ENCODE peak calls at places on chromosomes 3 and 15, in seven cellular contexts. One of them, this sample, is unnamed.

GRCh38 chr3:159486580-159486979 is 502.1 kb upstream of the IL12A start:
- DNase-seq in sigmoid colon: no peak
- DNase-seq in adrenal gland: no peak
- DNase-seq in right lobe of liver: no peak
- DNase-seq in uterus: no peak
- DNase-seq in HepG2: peak; percentile 2
- DNase-seq in stomach: no peak
- DNase-seq in this sample: no peak

GRCh38 chr3:123072152-123072551 is 5.3 kb downstream of the PDIA5 start:
- DNase-seq in right lobe of liver: no peak
- DNase-seq in HepG2: no peak
- DNase-seq in stomach: peak; percentile 54
- DNase-seq in adrenal gland: peak; percentile 72
- DNase-seq in uterus: no peak
- DNase-seq in sigmoid colon: no peak
- DNase-seq in this sample: no peak

GRCh38 chr15:74337607-74338211 is 29.7 kb downstream of the CYP11A1 start:
- DNase-seq in HepG2: no peak
- DNase-seq in right lobe of liver: no peak
- DNase-seq in adrenal gland: peak; percentile 13
- DNase-seq in stomach: no peak
- DNase-seq in uterus: no peak
- DNase-seq in sigmoid colon: peak; percentile 36
- DNase-seq in this sample: no peak

GRCh38 chr3:141632779-141633374 is 105.2 kb upstream of the RNF7 start:
- DNase-seq in right lobe of liver: no peak
- DNase-seq in sigmoid colon: no peak
- DNase-seq in adrenal gland: no peak
- DNase-seq in stomach: no peak
- DNase-seq in uterus: no peak
- DNase-seq in HepG2: no peak
- DNase-seq in this sample: no peak

GRCh38 chr3:43185656-43186375 is 79.9 kb upstream of the POMGNT2 start:
- DNase-seq in stomach: no peak
- DNase-seq in uterus: no peak
- DNase-seq in adrenal gland: no peak
- DNase-seq in HepG2: no peak
- DNase-seq in right lobe of liver: no peak
- DNase-seq in sigmoid colon: no peak
- DNase-seq in this sample: peak; percentile 18

GRCh38 chr3:148737104-148737525 is 39.4 kb downstream of the AGTR1 start:
- DNase-seq in HepG2: peak; percentile 12
- DNase-seq in right lobe of liver: peak; percentile 75
- DNase-seq in stomach: no peak
- DNase-seq in adrenal gland: peak; percentile 26
- DNase-seq in sigmoid colon: no peak
- DNase-seq in uterus: peak; percentile 19
- DNase-seq in this sample: peak; percentile 3

GRCh38 chr15:99997112-99997651 is 263.9 kb upstream of the LYSMD4 start:
- DNase-seq in stomach: peak; percentile 22
- DNase-seq in sigmoid colon: peak; percentile 43
- DNase-seq in uterus: peak; percentile 8
- DNase-seq in adrenal gland: no peak
- DNase-seq in HepG2: no peak
- DNase-seq in right lobe of liver: no peak
- DNase-seq in this sample: no peak

GRCh38 chr3:122146466-122146865 is 37.0 kb upstream of the CASR start:
- DNase-seq in uterus: no peak
- DNase-seq in HepG2: no peak
- DNase-seq in sigmoid colon: no peak
- DNase-seq in right lobe of liver: no peak
- DNase-seq in stomach: no peak
- DNase-seq in adrenal gland: no peak
- DNase-seq in this sample: no peak

GRCh38 chr15:58513008-58513407 is 81.2 kb downstream of the LIPC start:
- DNase-seq in stomach: no peak
- DNase-seq in adrenal gland: no peak
- DNase-seq in sigmoid colon: no peak
- DNase-seq in right lobe of liver: no peak
- DNase-seq in HepG2: no peak
- DNase-seq in uterus: no peak
- DNase-seq in this sample: no peak

GRCh38 chr3:32564195-32564594 is 6.5 kb downstream of the DYNC1LI1 start:
- DNase-seq in adrenal gland: no peak
- DNase-seq in sigmoid colon: no peak
- DNase-seq in uterus: no peak
- DNase-seq in right lobe of liver: no peak
- DNase-seq in stomach: no peak
- DNase-seq in HepG2: no peak
- DNase-seq in this sample: no peak

GRCh38 chr3:147604136-147604535 is 195.0 kb downstream of the ZIC1 start:
- DNase-seq in uterus: no peak
- DNase-seq in right lobe of liver: no peak
- DNase-seq in stomach: no peak
- DNase-seq in sigmoid colon: no peak
- DNase-seq in adrenal gland: no peak
- DNase-seq in HepG2: no peak
- DNase-seq in this sample: no peak

GRCh38 chr3:29141912-29142262 is 139.0 kb upstream of the RBMS3 start:
- DNase-seq in stomach: no peak
- DNase-seq in sigmoid colon: no peak
- DNase-seq in uterus: no peak
- DNase-seq in adrenal gland: no peak
- DNase-seq in HepG2: no peak
- DNase-seq in right lobe of liver: no peak
- DNase-seq in this sample: no peak

GRCh38 chr3:147797095-147797494 is 387.9 kb downstream of the ZIC1 start:
- DNase-seq in sigmoid colon: no peak
- DNase-seq in right lobe of liver: no peak
- DNase-seq in uterus: no peak
- DNase-seq in HepG2: no peak
- DNase-seq in adrenal gland: no peak
- DNase-seq in stomach: no peak
- DNase-seq in this sample: no peak

GRCh38 chr3:2861920-2862319 is 248.3 kb downstream of the IL5RA start:
- DNase-seq in adrenal gland: no peak
- DNase-seq in stomach: no peak
- DNase-seq in right lobe of liver: no peak
- DNase-seq in HepG2: no peak
- DNase-seq in sigmoid colon: no peak
- DNase-seq in uterus: no peak
- DNase-seq in this sample: no peak

GRCh38 chr15:39282663-39283208 is 298.1 kb upstream of the THBS1 start:
- DNase-seq in sigmoid colon: no peak
- DNase-seq in HepG2: no peak
- DNase-seq in uterus: no peak
- DNase-seq in stomach: no peak
- DNase-seq in adrenal gland: no peak
- DNase-seq in right lobe of liver: no peak
- DNase-seq in this sample: no peak

GRCh38 chr15:74807302-74807701 is 5.3 kb upstream of the LMAN1L start:
- DNase-seq in adrenal gland: no peak
- DNase-seq in right lobe of liver: no peak
- DNase-seq in sigmoid colon: no peak
- DNase-seq in stomach: no peak
- DNase-seq in HepG2: no peak
- DNase-seq in uterus: no peak
- DNase-seq in this sample: no peak

GRCh38 chr3:115146418-115147328 is at the start of gene ZBTB20:
- DNase-seq in HepG2: peak; percentile 12
- DNase-seq in uterus: peak; percentile 77
- DNase-seq in sigmoid colon: peak; percentile 87
- DNase-seq in adrenal gland: peak; percentile 83
- DNase-seq in right lobe of liver: peak; percentile 75
- DNase-seq in stomach: peak; percentile 50
- DNase-seq in this sample: peak; percentile 86

GRCh38 chr15:47744496-47744895 is 27.2 kb downstream of the SEMA6D start:
- DNase-seq in sigmoid colon: no peak
- DNase-seq in adrenal gland: no peak
- DNase-seq in right lobe of liver: no peak
- DNase-seq in HepG2: no peak
- DNase-seq in stomach: no peak
- DNase-seq in uterus: no peak
- DNase-seq in this sample: no peak

GRCh38 chr3:9183811-9184463 is 65.5 kb downstream of the SRGAP3 start:
- DNase-seq in stomach: no peak
- DNase-seq in HepG2: no peak
- DNase-seq in sigmoid colon: no peak
- DNase-seq in uterus: no peak
- DNase-seq in right lobe of liver: no peak
- DNase-seq in adrenal gland: no peak
- DNase-seq in this sample: no peak

GRCh38 chr3:69218079-69218478 is 95.7 kb upstream of the LMOD3 start:
- DNase-seq in uterus: no peak
- DNase-seq in sigmoid colon: no peak
- DNase-seq in HepG2: no peak
- DNase-seq in right lobe of liver: no peak
- DNase-seq in adrenal gland: no peak
- DNase-seq in stomach: no peak
- DNase-seq in this sample: no peak

GRCh38 chr3:46994801-46995731 is 15.6 kb downstream of the NBEAL2 start:
- DNase-seq in HepG2: no peak
- DNase-seq in uterus: no peak
- DNase-seq in stomach: no peak
- DNase-seq in adrenal gland: no peak
- DNase-seq in sigmoid colon: no peak
- DNase-seq in right lobe of liver: peak; percentile 45
- DNase-seq in this sample: no peak
- TF ChIP-seq POLR2A in HepG2: no peak
- TF ChIP-seq POLR2A in uterus: no peak
- TF ChIP-seq POLR2A in stomach: no peak
- TF ChIP-seq POLR2A in adrenal gland: no peak
- TF ChIP-seq POLR2A in sigmoid colon: no peak
- TF ChIP-seq POLR2A in right lobe of liver: no peak
- TF ChIP-seq POLR2A in this sample: no peak

GRCh38 chr3:10310578-10310977 is 10.3 kb downstream of the SEC13 start:
- DNase-seq in sigmoid colon: no peak
- DNase-seq in right lobe of liver: no peak
- DNase-seq in stomach: no peak
- DNase-seq in HepG2: no peak
- DNase-seq in adrenal gland: no peak
- DNase-seq in uterus: no peak
- DNase-seq in this sample: no peak

GRCh38 chr3:10311710-10312109 is 9.2 kb downstream of the SEC13 start:
- DNase-seq in stomach: no peak
- DNase-seq in right lobe of liver: no peak
- DNase-seq in sigmoid colon: no peak
- DNase-seq in uterus: no peak
- DNase-seq in HepG2: no peak
- DNase-seq in adrenal gland: no peak
- DNase-seq in this sample: no peak

GRCh38 chr3:10312391-10312790 is 8.5 kb downstream of the SEC13 start:
- DNase-seq in HepG2: no peak
- DNase-seq in stomach: no peak
- DNase-seq in sigmoid colon: no peak
- DNase-seq in right lobe of liver: no peak
- DNase-seq in adrenal gland: no peak
- DNase-seq in uterus: no peak
- DNase-seq in this sample: no peak

GRCh38 chr3:10315101-10315500 is 5.8 kb downstream of the SEC13 start:
- DNase-seq in right lobe of liver: no peak
- DNase-seq in sigmoid colon: no peak
- DNase-seq in HepG2: no peak
- DNase-seq in stomach: no peak
- DNase-seq in adrenal gland: no peak
- DNase-seq in uterus: no peak
- DNase-seq in this sample: no peak

DNA sequence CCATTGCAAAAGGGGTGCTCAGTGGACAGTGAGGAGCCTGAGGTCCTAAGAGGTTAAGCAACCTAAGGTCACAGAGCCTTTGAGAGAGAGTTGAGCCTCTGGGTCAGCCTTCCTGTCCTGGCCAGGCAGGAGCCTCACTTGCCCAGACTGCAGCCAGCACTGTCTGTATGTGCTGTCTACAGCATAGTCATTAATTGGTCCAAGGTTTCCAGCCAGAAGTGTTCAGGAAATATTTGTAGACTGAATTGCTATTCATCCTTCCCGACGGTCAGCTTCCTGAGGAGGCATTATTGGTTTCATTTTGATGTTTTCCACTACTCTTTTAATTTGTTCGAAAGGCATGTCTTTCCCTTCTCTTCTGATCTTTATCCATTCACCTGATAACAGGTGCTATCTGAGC is 8.0 kb downstream of the SEC13 start:
- DNase-seq in right lobe of liver: no peak
- DNase-seq in sigmoid colon: no peak
- DNase-seq in adrenal gland: no peak
- DNase-seq in HepG2: no peak
- DNase-seq in uterus: no peak
- DNase-seq in stomach: no peak
- DNase-seq in this sample: no peak
- TF ChIP-seq POLR2A in right lobe of liver: no peak
- TF ChIP-seq POLR2A in sigmoid colon: no peak
- TF ChIP-seq POLR2A in adrenal gland: no peak
- TF ChIP-seq POLR2A in HepG2: no peak
- TF ChIP-seq POLR2A in uterus: no peak
- TF ChIP-seq POLR2A in stomach: no peak
- TF ChIP-seq POLR2A in this sample: no peak

GRCh38 chr3:99638244-99638948 is at the start of gene COL8A1:
- DNase-seq in uterus: peak; percentile 65
- DNase-seq in sigmoid colon: peak; percentile 87
- DNase-seq in HepG2: no peak
- DNase-seq in right lobe of liver: no peak
- DNase-seq in stomach: no peak
- DNase-seq in adrenal gland: peak; percentile 39
- DNase-seq in this sample: no peak
- TF ChIP-seq POLR2A in uterus: no peak
- TF ChIP-seq POLR2A in sigmoid colon: peak; percentile 30
- TF ChIP-seq POLR2A in HepG2: no peak
- TF ChIP-seq POLR2A in right lobe of liver: no peak
- TF ChIP-seq POLR2A in stomach: no peak
- TF ChIP-seq POLR2A in adrenal gland: no peak
- TF ChIP-seq POLR2A in this sample: no peak

GRCh38 chr15:78073026-78073425 is 4.5 kb downstream of the TBC1D2B start:
- DNase-seq in stomach: no peak
- DNase-seq in adrenal gland: no peak
- DNase-seq in HepG2: no peak
- DNase-seq in right lobe of liver: no peak
- DNase-seq in uterus: no peak
- DNase-seq in sigmoid colon: no peak
- DNase-seq in this sample: no peak

GRCh38 chr15:78077053-78077859 is at the start of gene TBC1D2B:
- DNase-seq in adrenal gland: peak; percentile 65
- DNase-seq in uterus: peak; percentile 58
- DNase-seq in stomach: peak; percentile 70
- DNase-seq in right lobe of liver: peak; percentile 86
- DNase-seq in sigmoid colon: peak; percentile 82
- DNase-seq in HepG2: no peak
- DNase-seq in this sample: peak; percentile 73

GRCh38 chr15:78077860-78078187 is 313 bp upstream of the TBC1D2B start:
- DNase-seq in right lobe of liver: no peak
- DNase-seq in sigmoid colon: no peak
- DNase-seq in stomach: no peak
- DNase-seq in adrenal gland: no peak
- DNase-seq in uterus: no peak
- DNase-seq in HepG2: no peak
- DNase-seq in this sample: no peak

GRCh38 chr15:78076231-78077052 is 1.1 kb downstream of the TBC1D2B start:
- DNase-seq in uterus: no peak
- DNase-seq in right lobe of liver: no peak
- DNase-seq in adrenal gland: peak; percentile 22
- DNase-seq in sigmoid colon: peak; percentile 67
- DNase-seq in stomach: no peak
- DNase-seq in HepG2: no peak
- DNase-seq in this sample: no peak

GRCh38 chr15:78075490-78076230 is 1.9 kb downstream of the TBC1D2B start:
- DNase-seq in HepG2: peak; percentile 68
- DNase-seq in sigmoid colon: peak; percentile 86
- DNase-seq in right lobe of liver: no peak
- DNase-seq in uterus: peak; percentile 59
- DNase-seq in stomach: peak; percentile 64
- DNase-seq in adrenal gland: peak; percentile 82
- DNase-seq in this sample: no peak
- TF ChIP-seq POLR2A in HepG2: no peak
- TF ChIP-seq POLR2A in sigmoid colon: no peak
- TF ChIP-seq POLR2A in right lobe of liver: peak; percentile 64
- TF ChIP-seq POLR2A in uterus: peak; percentile 20
- TF ChIP-seq POLR2A in stomach: no peak
- TF ChIP-seq POLR2A in adrenal gland: peak; percentile 73
- TF ChIP-seq POLR2A in this sample: no peak

This sample was measured in erythroblast.